ENCODE peak calls at places on chromosomes 2 and 18, in four cellular contexts. T is K562, F is stomach, Y is spleen. H is an unnamed sample.
A peak's percentile ranks its signal among the peaks of the same experiment; 100 is the strongest.

GRCh38 chr2:166784296-166784946 is 103.9 kb upstream of the XIRP2 start:
- DNase-seq in Y (no peak), F (no peak), T (no peak), H (no peak)

GRCh38 chr2:215454519-215454918 is 18.7 kb upstream of the FN1 start:
- DNase-seq in T (peak; percentile 45), Y (no peak), F (no peak), H (no peak)

GRCh38 chr2:233442028-233442310 is 87.7 kb downstream of the DGKD start:
- DNase-seq in T (no peak), Y (peak; percentile 47), F (no peak), H (no peak)

GRCh38 chr2:20422679-20423271 is 24.1 kb upstream of the RHOB start:
- DNase-seq in Y (no peak), F (no peak), T (peak; percentile 36), H (no peak)

GRCh38 chr2:241064008-241064801 is 37.9 kb downstream of the MTERF4 start:
- DNase-seq in F (peak; percentile 68), Y (peak; percentile 83), T (no peak), H (peak; percentile 69)

GRCh38 chr2:33047939-33048338 is 101.2 kb downstream of the LTBP1 start:
- DNase-seq in T (no peak), F (no peak), Y (no peak), H (no peak)

GRCh38 chr2:184906160-184906559 is 307.8 kb downstream of the ZNF804A start:
- DNase-seq in F (no peak), T (no peak), Y (peak; percentile 17), H (no peak)

GRCh38 chr2:850429-850828 is 100.2 kb upstream of the SNTG2 start:
- DNase-seq in Y (no peak), F (no peak), T (no peak), H (no peak)

GRCh38 chr18:51716277-51716676 is 518.8 kb upstream of the MEX3C start:
- DNase-seq in F (no peak), T (no peak), Y (no peak), H (no peak)

GRCh38 chr2:183927367-183928355 is 670.7 kb upstream of the ZNF804A start:
- DNase-seq in F (no peak), Y (no peak), T (no peak), H (no peak)

GRCh38 chr2:37560241-37560848 is 111.1 kb downstream of the CDC42EP3 start:
- DNase-seq in Y (no peak), T (no peak), F (no peak), H (no peak)

GRCh38 chr2:226561962-226562361 is 237.7 kb downstream of the IRS1 start:
- DNase-seq in T (no peak), Y (no peak), F (peak; percentile 61), H (no peak)

GRCh38 chr2:15435474-15435873 is 125.7 kb downstream of the NBAS start:
- DNase-seq in Y (no peak), F (no peak), T (no peak), H (no peak)

GRCh38 chr2:157784169-157784822 is 91.8 kb downstream of the ACVR1 start:
- DNase-seq in T (peak; percentile 29), Y (no peak), F (peak; percentile 80), H (peak; percentile 52)

GRCh38 chr18:5520464-5520863 is 23.3 kb downstream of the EPB41L3 start:
- DNase-seq in T (no peak), Y (no peak), F (no peak), H (no peak)

GRCh38 chr2:52336951-52337350 is 1305.0 kb upstream of the NRXN1 start:
- DNase-seq in T (no peak), Y (no peak), F (no peak), H (no peak)

GRCh38 chr2:29374823-29375222 is 259.6 kb downstream of the CLIP4 start:
- DNase-seq in Y (no peak), F (no peak), T (no peak), H (no peak)

GRCh38 chr2:104236491-104236890 is 617.4 kb upstream of the POU3F3 start:
- DNase-seq in T (no peak), Y (no peak), F (no peak), H (no peak)

GRCh38 chr18:36186461-36187137 is 698 bp upstream of the MOCOS start:
- DNase-seq in T (peak; percentile 69), F (peak; percentile 40), Y (peak; percentile 80), H (no peak)

GRCh38 chr2:149885468-149885867 is 297.9 kb upstream of the MMADHC start:
- DNase-seq in F (no peak), T (no peak), Y (no peak), H (no peak)

GRCh38 chr18:23038712-23039111 is 96.6 kb upstream of the CABLES1 start:
- DNase-seq in Y (no peak), T (no peak), F (no peak), H (no peak)

GRCh38 chr2:33291278-33292013 is 185.0 kb upstream of the RASGRP3 start:
- DNase-seq in T (no peak), Y (no peak), F (no peak), H (peak; percentile 11)

GRCh38 chr2:26646986-26647672 is 6.0 kb upstream of the CIB4 start:
- DNase-seq in Y (peak; percentile 36), T (no peak), F (no peak), H (no peak)

GRCh38 chr2:212532087-212532486 is 6.5 kb downstream of the ERBB4 start:
- DNase-seq in Y (no peak), T (no peak), F (no peak), H (no peak)

GRCh38 chr2:162890690-162891311 is 52.2 kb upstream of the KCNH7 start:
- DNase-seq in F (no peak), T (peak; percentile 42), Y (no peak), H (no peak)

GRCh38 chr2:139876321-139876720 is 1096.1 kb upstream of the NXPH2 start:
- DNase-seq in F (no peak), T (no peak), Y (no peak), H (no peak)

GRCh38 chr18:70426818-70427217 is 138.0 kb downstream of the SOCS6 start:
- DNase-seq in F (no peak), T (no peak), Y (no peak), H (no peak)

GRCh38 chr2:85826990-85827878 is 61.6 kb downstream of the ST3GAL5 start:
- DNase-seq in F (peak; percentile 82), Y (peak; percentile 93), T (peak; percentile 77), H (peak; percentile 63)

GRCh38 chr2:68921646-68922045 is 31.0 kb downstream of the GKN2 start:
- DNase-seq in F (no peak), Y (no peak), T (no peak), H (no peak)

GRCh38 chr2:237149425-237149824 is 63.7 kb downstream of the COPS8 start:
- DNase-seq in F (no peak), T (no peak), Y (no peak), H (no peak)

GRCh38 chr18:985301-985700 is 80.6 kb downstream of the ADCYAP1 start:
- DNase-seq in Y (no peak), F (no peak), T (no peak), H (no peak)

GRCh38 chr18:74840492-74841167 is 243.0 kb downstream of the ZNF407 start:
- DNase-seq in T (no peak), F (no peak), Y (peak; percentile 64), H (no peak)

GRCh38 chr2:134669731-134670669 is 48.8 kb downstream of the TMEM163 start:
- DNase-seq in T (no peak), Y (peak; percentile 79), F (no peak), H (no peak)

GRCh38 chr2:188983427-188984101 is 9.4 kb downstream of the COL3A1 start:
- DNase-seq in Y (no peak), T (no peak), F (no peak), H (no peak)

GRCh38 chr2:155866477-155866876 is 466.0 kb downstream of the NR4A2 start:
- DNase-seq in F (no peak), Y (no peak), T (no peak), H (no peak)

GRCh38 chr18:78969574-78970315 is 9.9 kb upstream of the SALL3 start:
- DNase-seq in T (no peak), Y (no peak), F (no peak), H (no peak)

GRCh38 chr2:121076885-121077549 is 208.0 kb downstream of the TFCP2L1 start:
- DNase-seq in F (peak; percentile 84), Y (peak; percentile 91), T (peak; percentile 86), H (peak; percentile 46)

DNA sequence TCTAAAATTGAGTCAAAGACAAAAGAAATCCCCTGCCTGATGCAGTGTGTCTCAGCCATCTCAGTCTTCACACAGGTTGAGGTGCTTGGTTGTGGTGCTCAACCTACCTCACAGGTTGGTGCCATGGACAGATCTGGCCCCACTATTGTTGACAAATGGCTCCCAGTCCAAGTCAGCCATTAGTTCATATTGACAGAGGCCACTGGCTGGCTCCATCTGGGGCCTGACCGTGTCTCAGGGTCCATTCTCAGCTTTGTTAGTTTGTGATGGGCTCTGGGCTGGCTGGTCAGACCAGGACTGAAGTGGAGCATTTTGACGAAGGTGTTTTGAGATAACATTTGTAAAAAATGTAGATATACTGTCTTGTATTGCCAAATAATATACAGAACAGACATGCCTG is 36.9 kb downstream of the MRPL33 start:
- DNase-seq in Y (no peak), T (no peak), F (no peak), H (no peak)
- H3K27ac ChIP-seq in Y (no peak overlapping the region), T (no peak overlapping the region), F (no peak overlapping the region), H (no peak overlapping the region)

DNA sequence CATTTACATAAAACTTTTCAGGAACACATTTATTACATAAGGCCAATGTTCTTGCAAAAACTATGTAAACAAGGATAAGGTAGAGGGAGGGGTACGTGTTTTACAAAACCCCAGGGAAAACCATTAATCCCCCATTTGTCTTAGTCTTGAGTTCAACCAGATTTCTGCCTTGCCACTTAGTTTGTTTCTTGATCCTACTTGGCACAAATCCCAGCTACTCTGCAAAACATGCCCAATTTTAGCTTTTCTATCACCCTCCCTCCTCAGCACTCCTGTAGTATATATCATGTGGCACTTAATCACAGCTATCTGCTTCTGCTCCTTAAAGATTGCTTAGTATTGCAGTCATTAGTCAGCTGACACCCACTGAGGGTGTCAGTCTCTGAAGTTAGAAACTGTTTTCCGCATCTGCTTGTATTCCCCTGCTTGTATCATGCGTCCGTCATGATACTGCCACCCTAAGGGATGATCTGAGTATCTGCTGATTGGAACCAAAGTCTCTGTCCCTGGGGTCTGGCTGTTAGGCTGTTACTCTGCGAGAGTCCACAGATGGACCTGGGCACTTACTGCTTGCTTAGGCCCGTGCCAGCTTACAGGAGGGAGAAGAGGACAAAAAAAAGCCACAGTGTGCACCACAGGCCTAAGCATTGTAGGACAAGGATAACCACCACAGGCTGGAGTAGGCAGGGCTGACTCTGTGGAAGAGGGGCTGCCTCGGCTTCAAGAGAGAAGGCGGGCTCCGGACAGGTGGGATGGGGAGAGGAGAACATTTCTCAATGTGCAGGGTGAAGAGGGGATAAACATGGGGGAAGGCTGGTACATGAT is 82.2 kb downstream of the EPAS1 start:
- DNase-seq in F (no peak), T (no peak), Y (no peak), H (no peak)
- TF ChIP-seq POLR2AphosphoS5 in F (peak; percentile 2), T (no peak), Y (no peak), H (no peak)

GRCh38 chr2:137964066-137964858 is at the start of gene HNMT:
- DNase-seq in Y (no peak), F (peak; percentile 58), T (peak; percentile 58), H (peak; percentile 47)
- H3K4me3 ChIP-seq in Y (peak within 1 kb of the TSS; percentile 34), F (peak within 1 kb of the TSS; percentile 56), T (peak within 1 kb of the TSS; percentile 38), H (peak within 1 kb of the TSS; percentile 46)

DNA sequence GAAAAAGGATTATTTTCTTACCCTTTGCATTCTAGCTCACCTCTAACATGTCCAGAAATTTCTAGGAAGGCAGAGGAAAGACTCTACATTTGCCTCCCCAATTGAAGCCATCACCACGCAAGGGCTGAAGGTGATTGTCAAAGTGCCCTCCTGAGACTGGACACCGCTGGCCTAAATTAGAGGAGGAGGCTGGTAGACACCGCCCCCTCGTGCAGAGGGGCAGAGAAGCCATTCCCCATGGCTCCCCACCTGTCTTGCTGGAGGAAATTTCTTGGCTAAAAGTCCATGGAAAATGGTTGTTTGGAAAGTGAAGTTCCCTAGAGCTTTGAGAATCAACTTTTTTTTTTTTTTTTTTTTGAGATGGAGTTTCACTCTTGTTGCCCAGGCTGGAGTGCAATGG is 31.3 kb upstream of the CREB1 start:
- DNase-seq in T (no peak), Y (no peak), F (no peak), H (no peak)
- H3K27ac ChIP-seq in T (no peak overlapping the region), Y (no peak overlapping the region), F (no peak overlapping the region), H (no peak overlapping the region)